ENCODE peak calls at places on chromosome 2, in six cellular contexts. U is MCF 10A, R is HFFc6, D is neural progenitor cell, A is A549, Q is AG10803. S is an unnamed sample.

GRCh38 chr2:156896294-156896693 is 361.2 kb upstream of the GALNT5 start:
- DNase-seq in D (no peak), U (peak), A (no peak), Q (peak), R (peak), S (peak)

GRCh38 chr2:129237966-129238725 is 741.3 kb upstream of the RAB6C start:
- DNase-seq in A (no peak), Q (peak), R (peak), U (peak), D (no peak), S (no peak)

GRCh38 chr2:48169066-48169724 is 262.9 kb upstream of the FBXO11 start:
- DNase-seq in R (no peak), D (no peak), A (no peak), Q (no peak), U (no peak), S (no peak)

GRCh38 chr2:218993345-218994315 is at the start of gene CRYBA2:
- DNase-seq in D (peak), A (no peak), Q (no peak), R (no peak), U (peak), S (no peak)

GRCh38 chr2:121480826-121481225 is 49.9 kb upstream of the RNU4ATAC start:
- DNase-seq in R (no peak), D (no peak), U (peak), A (no peak), Q (peak), S (no peak)

GRCh38 chr2:232325324-232326273 is 53.0 kb upstream of the ALPP start:
- DNase-seq in Q (peak), A (peak), D (peak), R (peak), U (peak), S (peak)

GRCh38 chr2:233375490-233376314 is 21.4 kb downstream of the DGKD start:
- DNase-seq in A (no peak), Q (no peak), R (no peak), U (no peak), D (no peak), S (no peak)

GRCh38 chr2:205461169-205461568 is 221.1 kb upstream of the NRP2 start:
- DNase-seq in A (no peak), R (no peak), D (no peak), U (no peak), Q (no peak), S (no peak)

GRCh38 chr2:217703102-217703501 is 299.7 kb downstream of the TNS1 start:
- DNase-seq in A (no peak), R (no peak), D (no peak), U (no peak), Q (no peak), S (no peak)

GRCh38 chr2:24920813-24921441 is 890 bp upstream of the ADCY3 start:
- DNase-seq in Q (no peak), A (peak), R (no peak), U (peak), D (peak), S (no peak)

GRCh38 chr2:218032336-218033171 is 29.8 kb upstream of the TNS1 start:
- DNase-seq in D (peak), R (no peak), Q (no peak), U (no peak), A (no peak), S (peak)

GRCh38 chr2:64876137-64876647 is 113.0 kb upstream of the SLC1A4 start:
- DNase-seq in A (peak), Q (peak), D (peak), U (peak), R (peak), S (no peak)

GRCh38 chr2:29688429-29688828 is 233.0 kb downstream of the ALK start:
- DNase-seq in A (no peak), D (no peak), U (no peak), Q (no peak), R (no peak), S (no peak)

GRCh38 chr2:96464651-96465050 is 40.5 kb downstream of the NEURL3 start:
- DNase-seq in R (no peak), U (no peak), Q (no peak), D (no peak), A (no peak), S (no peak)

GRCh38 chr2:161570424-161571050 is 53.7 kb upstream of the SLC4A10 start:
- DNase-seq in Q (no peak), A (peak), R (no peak), D (peak), U (peak), S (no peak)

GRCh38 chr2:10432315-10433181 is 15.6 kb downstream of the ODC1 start:
- DNase-seq in U (no peak), A (no peak), Q (no peak), R (no peak), D (peak), S (no peak)

GRCh38 chr2:229501051-229501794 is 213.1 kb downstream of the DNER start:
- DNase-seq in A (no peak), D (no peak), Q (no peak), U (no peak), R (no peak), S (no peak)

GRCh38 chr2:39547811-39548719 is 111.0 kb upstream of the MAP4K3 start:
- DNase-seq in D (no peak), A (peak), Q (peak), R (peak), U (peak), S (no peak)

GRCh38 chr2:201909348-201909747 is 103.0 kb downstream of the CDK15 start:
- DNase-seq in Q (peak), D (no peak), A (peak), R (peak), U (no peak), S (no peak)

GRCh38 chr2:20599861-20600461 is 50.9 kb downstream of the HS1BP3 start:
- DNase-seq in Q (no peak), D (peak), U (no peak), R (no peak), A (no peak), S (no peak)

GRCh38 chr2:75186829-75187228 is 12.5 kb downstream of the TACR1 start:
- DNase-seq in D (no peak), Q (no peak), R (no peak), A (no peak), U (no peak), S (no peak)

GRCh38 chr2:37877457-37878315 is 47.4 kb upstream of the RMDN2 start:
- DNase-seq in A (peak), D (peak), Q (peak), R (peak), U (peak), S (peak)

GRCh38 chr2:179899666-179900065 is 38.3 kb upstream of the ZNF385B start:
- DNase-seq in Q (no peak), R (no peak), D (no peak), A (no peak), U (no peak), S (no peak)

GRCh38 chr2:42902939-42903709 is 110.7 kb upstream of the HAAO start:
- DNase-seq in U (no peak), A (no peak), Q (no peak), D (no peak), R (no peak), S (no peak)

GRCh38 chr2:28293416-28293815 is 99.2 kb upstream of the FOSL2 start:
- DNase-seq in D (peak), A (no peak), R (no peak), Q (peak), U (no peak), S (no peak)

GRCh38 chr2:190855245-190855644 is 25.4 kb upstream of the GLS start:
- DNase-seq in U (no peak), A (no peak), R (no peak), D (no peak), Q (no peak), S (no peak)
- TF ChIP-seq CTCF in U (no peak), A (no peak), R (no peak), D (no peak), Q (no peak), S (no peak)

GRCh38 chr2:143839456-143839855 is 680.5 kb downstream of the ZEB2 start:
- DNase-seq in D (no peak), A (no peak), U (no peak), R (no peak), Q (no peak), S (no peak)

GRCh38 chr2:143843696-143844095 is 676.2 kb downstream of the ZEB2 start:
- DNase-seq in R (no peak), U (no peak), Q (no peak), D (no peak), A (no peak), S (no peak)

GRCh38 chr2:143842836-143843235 is 677.1 kb downstream of the ZEB2 start:
- DNase-seq in Q (peak), D (no peak), R (no peak), U (no peak), A (no peak), S (no peak)

GRCh38 chr2:143840601-143841000 is 679.3 kb downstream of the ZEB2 start:
- DNase-seq in U (no peak), A (no peak), R (no peak), Q (no peak), D (no peak), S (no peak)

GRCh38 chr2:143841935-143842334 is 678.0 kb downstream of the ZEB2 start:
- DNase-seq in D (peak), Q (peak), A (peak), U (no peak), R (no peak), S (no peak)
- TF ChIP-seq CTCF in D (peak), Q (peak), A (no peak), U (no peak), R (peak), S (no peak)

DNA sequence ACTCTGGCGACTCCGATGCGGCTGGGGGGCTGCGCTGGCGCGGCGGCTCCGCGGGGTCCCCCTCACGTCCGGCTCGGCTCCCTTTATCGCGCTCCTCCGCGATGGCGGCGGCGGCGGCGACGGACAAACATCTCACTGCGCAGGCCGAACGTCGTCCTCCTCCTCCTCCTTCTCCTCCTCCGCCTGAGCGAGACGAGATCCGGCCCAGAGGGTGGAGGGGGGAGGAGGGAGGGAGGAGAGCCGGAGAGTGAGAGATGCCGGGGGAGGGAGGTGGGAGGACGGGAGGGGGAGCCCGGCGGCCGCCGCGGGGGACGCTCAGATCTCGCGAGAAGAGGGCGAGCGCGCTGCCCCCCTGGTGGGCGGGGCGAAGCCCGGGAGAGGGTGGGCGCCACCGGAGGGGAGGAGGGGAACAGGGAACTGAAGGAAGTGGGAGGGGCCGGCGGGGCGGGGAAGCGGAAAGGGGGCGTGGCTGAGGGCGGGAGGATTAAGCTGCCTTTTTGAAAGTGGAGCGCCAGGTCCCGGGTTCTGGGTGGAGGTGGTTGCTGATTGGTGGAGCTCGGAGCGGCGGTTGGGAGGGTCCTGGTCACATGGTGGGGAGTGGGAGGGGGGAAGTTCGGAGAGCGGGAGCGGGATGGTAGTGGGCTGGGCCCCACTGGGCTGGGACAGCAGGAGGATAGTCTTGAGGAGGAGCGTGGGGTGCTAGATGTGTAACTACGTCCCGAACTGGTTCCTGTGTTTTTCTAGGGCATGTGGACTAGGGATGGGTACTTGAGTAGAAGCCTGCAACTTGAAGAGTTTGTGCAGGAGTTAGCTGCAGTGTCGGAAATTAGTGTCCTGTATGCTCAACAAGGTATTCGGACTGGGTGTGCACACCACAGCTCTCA is at the start of gene CUL3:
- DNase-seq in Q (peak), U (peak), A (peak), D (peak), R (peak), S (peak)
- TF ChIP-seq CTCF in Q (no peak), U (no peak), A (no peak), D (no peak), R (no peak), S (no peak)

DNA sequence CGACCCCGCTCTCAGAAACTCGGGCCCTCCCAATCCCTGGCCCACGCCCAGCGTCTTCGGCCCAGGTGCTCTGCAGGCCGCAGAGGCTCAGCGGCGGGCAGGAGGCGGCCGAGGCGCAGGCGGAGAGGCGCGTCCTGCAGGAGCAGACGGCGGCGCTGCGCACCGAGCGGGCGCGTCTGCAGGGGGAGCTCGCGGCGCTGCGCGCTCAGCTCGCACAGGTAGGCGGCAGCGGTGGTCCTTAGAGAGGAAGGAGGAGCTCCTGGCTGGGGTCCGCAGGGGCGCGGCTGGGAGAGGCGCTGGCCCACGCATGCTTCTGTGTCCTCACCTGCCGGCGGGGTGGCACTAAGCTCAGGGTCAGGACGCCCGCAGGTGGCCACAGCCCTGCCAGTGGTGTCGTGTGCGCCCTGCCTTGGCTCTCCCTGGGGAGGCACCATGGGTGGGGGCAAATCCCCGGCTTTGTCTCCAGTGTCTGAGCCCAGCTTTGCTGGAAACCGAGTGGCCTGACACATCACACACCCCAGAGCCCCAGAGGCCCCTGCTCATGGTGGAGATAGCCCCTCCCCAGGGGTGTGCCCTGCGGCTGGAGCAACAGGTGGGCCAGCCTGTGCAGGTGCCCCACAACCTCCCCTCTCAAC is 14.9 kb upstream of the SNED1 start:
- DNase-seq in D (peak), A (peak), R (no peak), Q (no peak), U (peak), S (peak)
- TF ChIP-seq CTCF in D (peak), A (peak), R (no peak), Q (peak), U (peak), S (peak)

DNA sequence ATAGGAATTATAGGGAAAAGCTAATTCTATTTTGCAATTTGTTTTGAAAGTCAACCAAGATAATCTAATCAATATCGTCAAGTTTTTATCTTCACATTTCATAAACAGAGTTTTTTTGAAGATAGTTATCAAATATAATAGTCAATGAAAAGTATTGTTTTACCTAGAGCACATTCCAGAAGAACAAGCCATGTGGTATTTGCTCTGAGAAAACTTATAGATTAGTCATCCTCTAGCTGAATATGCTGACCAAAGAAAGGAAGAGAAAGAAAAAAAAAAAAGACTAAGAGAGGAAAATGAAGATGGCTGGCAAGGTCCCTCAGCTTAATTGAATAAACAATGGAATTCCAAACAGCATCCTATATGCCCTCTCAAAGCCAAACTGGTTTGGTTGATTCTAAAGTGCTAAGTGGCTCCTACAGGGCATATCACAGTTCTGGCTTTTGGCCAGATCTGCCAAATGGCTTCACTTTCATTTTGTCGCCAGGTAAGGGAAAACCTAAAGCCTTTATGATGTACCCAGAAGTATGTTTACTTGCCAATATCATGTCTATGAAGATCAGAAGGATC is 132.6 kb downstream of the VWC2L start:
- DNase-seq in R (peak), U (peak), D (no peak), A (no peak), Q (peak), S (no peak)
- TF ChIP-seq CTCF in R (no peak), U (no peak), D (no peak), A (no peak), Q (no peak), S (no peak)

GRCh38 chr2:192148620-192149321 is 46.0 kb downstream of the TMEFF2 start:
- DNase-seq in Q (peak), U (no peak), A (no peak), R (peak), D (no peak), S (no peak)
- TF ChIP-seq CTCF in Q (peak), U (no peak), A (no peak), R (peak), D (no peak), S (no peak)

GRCh38 chr2:101793277-101793969 is 95.9 kb downstream of the MAP4K4 start:
- DNase-seq in R (no peak), A (peak), Q (no peak), D (peak), U (no peak), S (no peak)
- TF ChIP-seq CTCF in R (peak), A (peak), Q (peak), D (peak), U (no peak), S (peak)